ENCODE peak calls at places on chromosome 3, in seven cellular contexts. K is GM12891, D is endothelial cell of umbilical vein, I is tibial nerve, B is thyroid gland, M is prostate gland, A is Peyer's patch. T is an unnamed sample.

GRCh38 chr3:101200461-101200860 is 119.9 kb downstream of the IMPG2 start:
- DNase-seq in K (no peak), D (peak), I (no peak), B (no peak), M (no peak), A (no peak), T (no peak)

GRCh38 chr3:111782943-111783342 is 76.1 kb upstream of the PHLDB2 start:
- DNase-seq in K (no peak), D (no peak), I (no peak), B (no peak), M (no peak), A (no peak), T (no peak)

GRCh38 chr3:48503406-48504050 is 446 bp downstream of the SHISA5 start:
- DNase-seq in K (no peak), D (peak), I (peak), B (peak), M (peak), A (peak), T (peak)

GRCh38 chr3:11201246-11202024 is 47.1 kb downstream of the HRH1 start:
- DNase-seq in K (no peak), D (peak), I (no peak), B (no peak), M (no peak), A (no peak), T (no peak)

GRCh38 chr3:183427206-183428139 is 946 bp downstream of the MCF2L2 start:
- DNase-seq in K (no peak), D (no peak), I (no peak), B (no peak), M (no peak), A (no peak), T (no peak)

GRCh38 chr3:197028711-197029510 is 706 bp downstream of the MELTF start:
- DNase-seq in K (peak), D (no peak), I (no peak), B (no peak), M (no peak), A (no peak), T (peak)

GRCh38 chr3:46895204-46895660 is 17.7 kb downstream of the PTH1R start:
- DNase-seq in K (peak), D (peak), I (peak), B (peak), M (peak), A (peak), T (peak)

GRCh38 chr3:186110975-186111974 is 2.4 kb upstream of the ETV5 start:
- DNase-seq in K (no peak), D (no peak), I (no peak), B (no peak), M (no peak), A (no peak), T (no peak)

GRCh38 chr3:44026224-44026865 is 215.3 kb upstream of the TOPAZ1 start:
- DNase-seq in K (no peak), D (no peak), I (no peak), B (no peak), M (no peak), A (no peak), T (no peak)

GRCh38 chr3:167787440-167787839 is 51.9 kb downstream of the SERPINI1 start:
- DNase-seq in K (no peak), D (no peak), I (no peak), B (no peak), M (no peak), A (no peak), T (no peak)

GRCh38 chr3:40719660-40720287 is 195.0 kb downstream of the ZNF621 start:
- DNase-seq in K (no peak), D (no peak), I (no peak), B (peak), M (peak), A (no peak), T (no peak)

GRCh38 chr3:151777880-151778279 is 36.0 kb upstream of the AADAC start:
- DNase-seq in K (no peak), D (no peak), I (no peak), B (no peak), M (no peak), A (no peak), T (no peak)

GRCh38 chr3:32237670-32238026 is 832 bp upstream of the CMTM8 start:
- DNase-seq in K (no peak), D (no peak), I (no peak), B (no peak), M (no peak), A (no peak), T (no peak)

GRCh38 chr3:32238816-32239637 is 547 bp downstream of the CMTM8 start:
- DNase-seq in K (peak), D (peak), I (no peak), B (peak), M (peak), A (peak), T (no peak)

GRCh38 chr3:32236377-32236776 is 2.1 kb upstream of the CMTM8 start:
- DNase-seq in K (no peak), D (no peak), I (no peak), B (no peak), M (no peak), A (no peak), T (no peak)

GRCh38 chr3:32239638-32240550 is 1.4 kb downstream of the CMTM8 start:
- DNase-seq in K (peak), D (peak), I (no peak), B (peak), M (peak), A (peak), T (no peak)

DNA sequence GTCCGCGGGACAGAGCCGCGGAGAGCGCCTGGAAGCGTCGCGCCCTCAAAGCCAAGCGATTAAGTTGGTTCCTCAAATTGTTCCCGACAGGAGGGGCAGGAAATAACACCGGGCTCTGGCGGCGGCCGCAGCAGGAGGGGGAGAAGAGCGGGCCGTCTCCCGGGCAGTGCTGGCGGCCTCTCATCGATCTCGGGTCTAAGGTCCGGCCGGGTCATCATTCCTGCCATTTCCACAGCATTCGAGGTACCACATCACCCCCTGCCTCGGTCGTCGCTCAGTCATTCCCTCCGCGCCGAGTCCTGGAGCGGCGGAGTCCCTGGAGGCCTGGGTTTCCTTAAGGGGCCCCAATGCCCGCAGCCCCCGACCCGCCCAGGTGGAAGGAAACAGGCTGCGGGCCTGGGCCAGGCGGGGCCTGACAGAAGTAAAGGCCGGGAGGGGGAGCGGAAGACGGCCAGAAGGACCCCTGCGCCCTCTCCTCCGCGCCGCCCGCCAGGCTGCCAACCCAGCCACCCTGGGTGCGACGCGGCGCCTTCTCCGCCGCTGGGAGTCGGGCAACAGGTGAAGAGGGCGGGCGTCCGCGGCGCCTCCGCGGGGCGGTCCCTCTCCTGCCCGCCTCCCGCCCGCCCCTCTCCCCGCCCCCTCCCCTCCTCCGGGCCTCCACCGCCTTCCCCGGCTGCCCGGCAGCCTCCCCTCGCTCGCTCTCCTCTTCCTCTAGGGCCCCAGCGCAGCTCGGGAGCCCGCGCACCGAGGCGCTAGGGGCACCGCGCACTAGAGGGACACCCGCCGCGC is at the start of gene CMTM8:
- DNase-seq in K (peak), D (peak), I (peak), B (peak), M (peak), A (peak), T (no peak)
- TF ChIP-seq POLR2A in K (no peak), D (no peak), I (no peak), B (peak), M (peak), A (peak), T (no peak)

GRCh38 chr3:45684327-45684892 is 4.8 kb upstream of the SACM1L start:
- DNase-seq in K (no peak), D (no peak), I (no peak), B (peak), M (no peak), A (no peak), T (no peak)
- TF ChIP-seq POLR2A in K (no peak), D (no peak), I (no peak), B (no peak), M (no peak), A (no peak), T (no peak)

DNA sequence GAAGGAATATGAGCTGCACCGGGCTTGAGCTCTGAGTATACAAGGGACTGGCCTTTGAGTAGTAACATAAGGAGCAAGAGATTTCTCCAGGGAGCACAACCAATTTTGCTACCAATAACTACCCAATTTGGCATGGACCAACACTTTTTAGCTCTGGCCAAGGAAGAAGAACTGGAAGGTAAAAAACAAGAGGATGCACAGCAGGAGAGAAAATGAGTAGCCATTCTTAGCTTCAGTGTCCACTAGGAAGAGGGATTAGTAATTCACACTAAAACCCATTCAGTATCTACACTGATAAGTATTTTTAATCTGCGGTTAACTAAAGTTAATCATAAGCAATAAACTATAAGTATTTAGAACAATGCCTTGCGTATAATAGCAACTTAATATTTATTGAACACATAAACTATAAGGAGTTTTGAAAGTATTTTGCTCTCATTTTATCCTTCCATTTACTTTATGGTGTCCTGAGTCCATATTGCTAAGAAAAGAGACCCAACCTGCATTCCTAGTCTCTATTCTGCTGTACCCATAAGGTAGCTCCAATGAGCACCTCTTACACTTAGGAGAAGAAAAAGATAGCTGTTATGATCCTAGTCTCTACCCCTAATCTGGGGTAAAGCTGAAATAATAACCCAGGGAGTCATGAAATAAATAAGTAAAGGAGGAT is 268.9 kb downstream of the IGSF11 start:
- DNase-seq in K (no peak), D (no peak), I (no peak), B (no peak), M (no peak), A (no peak), T (no peak)
- TF ChIP-seq POLR2A in K (peak), D (no peak), I (no peak), B (no peak), M (no peak), A (no peak), T (no peak)

GRCh38 chr3:16912400-16913263 is 27.9 kb downstream of the PLCL2 start:
- DNase-seq in K (no peak), D (no peak), I (no peak), B (no peak), M (no peak), A (no peak), T (no peak)
- TF ChIP-seq POLR2A in K (no peak), D (no peak), I (no peak), B (no peak), M (no peak), A (no peak), T (no peak)

GRCh38 chr3:13548696-13549512 is at the start of gene FBLN2:
- DNase-seq in K (peak), D (no peak), I (no peak), B (peak), M (no peak), A (no peak), T (no peak)
- TF ChIP-seq POLR2A in K (no peak), D (no peak), I (peak), B (no peak), M (no peak), A (no peak), T (peak)

GRCh38 chr3:31055757-31056156 is 161.3 kb upstream of the GADL1 start:
- DNase-seq in K (no peak), D (no peak), I (no peak), B (no peak), M (no peak), A (no peak), T (no peak)
- TF ChIP-seq POLR2A in K (no peak), D (no peak), I (no peak), B (no peak), M (no peak), A (no peak), T (no peak)

T was measured in lower leg skin.